ENCODE peak calls at places on chromosomes 5 and 9, in nine cellular contexts. J, S, P, W, G, N, T, Z and K are unnamed samples.

GRCh38 chr9:124551472-124552339 is 44.5 kb upstream of the NR5A1 start:
- DNase-seq in J (peak), S (peak), P (peak), W (peak), G (peak), N (no peak), T (peak), Z (peak), K (peak)

GRCh38 chr5:98096155-98096554 is 677.3 kb upstream of the RGMB start:
- DNase-seq in J (no peak), S (no peak), P (no peak), W (no peak), G (no peak), N (no peak), T (no peak), Z (peak), K (no peak)

GRCh38 chr5:163350083-163350482 is 87.3 kb upstream of the CCNG1 start:
- DNase-seq in J (no peak), S (no peak), P (peak), W (no peak), G (no peak), N (no peak), T (no peak), Z (no peak), K (no peak)

GRCh38 chr5:103397996-103398581 is 139.5 kb downstream of the MACIR start:
- DNase-seq in J (no peak), S (no peak), P (no peak), W (no peak), G (no peak), N (no peak), T (no peak), Z (peak), K (no peak)

GRCh38 chr9:715743-716400 is 125.6 kb upstream of the DMRT1 start:
- DNase-seq in J (no peak), S (no peak), P (no peak), W (no peak), G (no peak), N (no peak), T (no peak), Z (peak), K (no peak)

GRCh38 chr5:83509535-83509934 is 38.0 kb downstream of the VCAN start:
- DNase-seq in J (no peak), S (no peak), P (peak), W (no peak), G (peak), N (no peak), T (no peak), Z (peak), K (no peak)

GRCh38 chr5:644971-645370 is 32.8 kb downstream of the CEP72 start:
- DNase-seq in J (no peak), S (no peak), P (no peak), W (no peak), G (no peak), N (no peak), T (no peak), Z (no peak), K (no peak)

GRCh38 chr5:181217805-181218065 is 5.3 kb upstream of the TRIM41 start:
- DNase-seq in J (no peak), S (no peak), P (peak), W (no peak), G (peak), N (no peak), T (no peak), Z (no peak), K (no peak)

GRCh38 chr5:9034671-9035070 is 511.2 kb downstream of the SEMA5A start:
- DNase-seq in J (no peak), S (no peak), P (no peak), W (no peak), G (no peak), N (no peak), T (no peak), Z (peak), K (no peak)

GRCh38 chr5:170280090-170280493 is 17.5 kb downstream of the LCP2 start:
- DNase-seq in J (no peak), S (no peak), P (no peak), W (no peak), G (no peak), N (no peak), T (no peak), Z (no peak), K (no peak)

GRCh38 chr5:149790276-149790675 is 60.2 kb downstream of the PPARGC1B start:
- DNase-seq in J (no peak), S (no peak), P (no peak), W (no peak), G (no peak), N (no peak), T (no peak), Z (no peak), K (no peak)

GRCh38 chr5:126872558-126873349 is 95.8 kb downstream of the LMNB1 start:
- DNase-seq in J (no peak), S (no peak), P (no peak), W (no peak), G (no peak), N (no peak), T (no peak), Z (no peak), K (no peak)

GRCh38 chr9:134959126-134959970 is 41.6 kb upstream of the FCN1 start:
- DNase-seq in J (no peak), S (no peak), P (no peak), W (no peak), G (no peak), N (peak), T (no peak), Z (no peak), K (no peak)

GRCh38 chr5:134143964-134144941 is 29.8 kb downstream of the TCF7 start:
- DNase-seq in J (no peak), S (peak), P (peak), W (no peak), G (no peak), N (peak), T (no peak), Z (no peak), K (no peak)

GRCh38 chr9:93680445-93681315 is 104.3 kb downstream of the PHF2 start:
- DNase-seq in J (no peak), S (peak), P (no peak), W (peak), G (no peak), N (peak), T (no peak), Z (no peak), K (peak)

GRCh38 chr5:132426525-132427138 is 57.1 kb downstream of the SLC22A5 start:
- DNase-seq in J (no peak), S (no peak), P (peak), W (no peak), G (peak), N (no peak), T (peak), Z (peak), K (no peak)

GRCh38 chr5:82692826-82693225 is 384.4 kb downstream of the TMEM167A start:
- DNase-seq in J (no peak), S (no peak), P (no peak), W (no peak), G (no peak), N (no peak), T (no peak), Z (no peak), K (no peak)

GRCh38 chr5:759781-760362 is 24.7 kb downstream of the ZDHHC11B start:
- DNase-seq in J (no peak), S (no peak), P (peak), W (no peak), G (no peak), N (peak), T (no peak), Z (no peak), K (no peak)

GRCh38 chr9:110426052-110426709 is 88.5 kb upstream of the TXNDC8 start:
- DNase-seq in J (no peak), S (no peak), P (peak), W (no peak), G (no peak), N (no peak), T (no peak), Z (peak), K (no peak)

GRCh38 chr9:127458921-127459320 is 7.6 kb downstream of the LRSAM1 start:
- DNase-seq in J (no peak), S (no peak), P (no peak), W (no peak), G (no peak), N (no peak), T (no peak), Z (no peak), K (no peak)

GRCh38 chr9:77743381-77743780 is 95.3 kb upstream of the GNA14 start:
- DNase-seq in J (no peak), S (no peak), P (no peak), W (no peak), G (no peak), N (no peak), T (no peak), Z (peak), K (no peak)

GRCh38 chr5:151682751-151683331 is 3.9 kb downstream of the SPARC start:
- DNase-seq in J (no peak), S (no peak), P (no peak), W (no peak), G (no peak), N (no peak), T (no peak), Z (no peak), K (no peak)
- TF ChIP-seq CTCF in J (no peak), S (no peak), P (no peak), W (no peak), G (no peak), N (no peak), T (no peak), Z (no peak), K (no peak)

GRCh38 chr9:89428901-89429890 is 68.7 kb downstream of the SEMA4D start:
- DNase-seq in J (no peak), S (no peak), P (no peak), W (peak), G (no peak), N (no peak), T (no peak), Z (no peak), K (no peak)
- TF ChIP-seq CTCF in J (peak), S (no peak), P (peak), W (peak), G (peak), N (no peak), T (peak), Z (peak), K (peak)

GRCh38 chr5:172772112-172772906 is 1.3 kb upstream of the DUSP1 start:
- DNase-seq in J (no peak), S (peak), P (peak), W (peak), G (peak), N (peak), T (peak), Z (peak), K (peak)

GRCh38 chr5:172770374-172770674 is 671 bp downstream of the DUSP1 start:
- DNase-seq in J (no peak), S (no peak), P (no peak), W (peak), G (no peak), N (no peak), T (no peak), Z (no peak), K (no peak)

GRCh38 chr5:172771439-172772111 is 580 bp upstream of the DUSP1 start:
- DNase-seq in J (no peak), S (no peak), P (no peak), W (no peak), G (peak), N (no peak), T (no peak), Z (no peak), K (no peak)

GRCh38 chr5:172769598-172770373 is 1.2 kb downstream of the DUSP1 start:
- DNase-seq in J (no peak), S (no peak), P (peak), W (no peak), G (no peak), N (no peak), T (peak), Z (no peak), K (no peak)

DNA sequence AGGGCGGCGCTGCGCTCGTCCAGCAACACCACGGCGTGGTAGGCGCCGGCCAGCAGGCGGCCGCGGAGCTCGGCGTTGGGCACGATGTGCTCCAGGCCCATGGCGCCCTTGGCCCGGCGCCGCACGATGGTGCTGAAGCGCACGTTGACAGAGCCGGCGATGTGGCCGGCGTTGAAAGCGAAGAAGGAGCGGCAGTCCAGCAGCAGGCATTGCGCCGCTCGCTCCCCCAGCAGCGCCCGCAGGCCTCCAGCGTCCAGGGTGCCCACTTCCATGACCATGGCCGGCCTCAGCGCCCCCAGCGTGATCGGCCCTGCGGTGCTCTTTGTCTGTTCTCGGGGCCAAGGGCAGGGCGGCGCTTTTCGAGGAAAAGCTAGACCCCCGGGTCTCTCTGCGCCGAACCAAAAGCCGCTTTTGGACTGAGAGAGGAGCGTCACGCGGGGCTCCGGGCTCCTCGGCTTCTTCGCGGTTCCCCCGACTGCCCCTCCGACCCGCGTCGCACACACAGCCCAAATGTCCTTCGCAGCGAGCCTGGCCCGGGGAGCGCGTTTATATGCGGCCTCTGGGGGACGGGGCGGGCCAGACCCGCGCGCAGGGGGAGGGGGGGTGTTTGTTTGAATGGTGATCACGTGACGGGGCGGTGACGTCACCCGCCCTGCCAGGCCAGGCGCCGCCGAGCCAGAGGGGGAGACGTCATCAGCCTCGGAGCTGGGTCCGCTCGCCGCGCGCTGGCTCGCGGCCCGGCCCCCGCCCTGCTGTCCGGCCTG is at the start of gene DUSP1:
- DNase-seq in J (no peak), S (peak), P (peak), W (peak), G (peak), N (peak), T (peak), Z (peak), K (peak)
- TF ChIP-seq CTCF in J (peak), S (peak), P (peak), W (peak), G (peak), N (peak), T (peak), Z (no peak), K (peak)

GRCh38 chr9:136506425-136506824 is 23.6 kb upstream of the SEC16A start:
- DNase-seq in J (no peak), S (no peak), P (no peak), W (no peak), G (no peak), N (no peak), T (no peak), Z (no peak), K (no peak)
- TF ChIP-seq CTCF in J (no peak), S (no peak), P (no peak), W (no peak), G (no peak), N (no peak), T (no peak), Z (no peak), K (no peak)